ENCODE peak calls at places on chromosomes 13 and 19, in nine cellular contexts. N is stomach, I is upper lobe of left lung, B is H1, D is A549, G is transverse colon, U is ovary, O is sigmoid colon, J is SK-N-SH. R is an unnamed sample. For H3K4me1, the result is how much of the 10 kb centered on the place peaks cover.

GRCh38 chr19:27767234-27767633 is 1445.7 kb downstream of the UQCRFS1 start:
- DNase-seq in N (no peak), I (no peak), B (no peak), D (no peak), G (no peak), U (no peak), O (no peak), J (no peak), R (peak)

GRCh38 chr13:78147905-78148304 is 229.3 kb upstream of the EDNRB start:
- DNase-seq in N (no peak), I (no peak), B (no peak), D (peak), G (no peak), U (no peak), O (no peak), J (no peak), R (no peak)

GRCh38 chr19:50044922-50045321 is 19.1 kb downstream of the ZNF473 start:
- DNase-seq in N (no peak), I (no peak), B (no peak), D (no peak), G (no peak), U (no peak), O (no peak), J (no peak), R (no peak)

GRCh38 chr13:112447306-112447705 is 71.2 kb downstream of the SPACA7 start:
- DNase-seq in N (peak), I (peak), B (no peak), D (no peak), G (no peak), U (no peak), O (no peak), J (no peak), R (no peak)

GRCh38 chr19:34639491-34640085 is 37.4 kb downstream of the SCGB2B2 start:
- DNase-seq in N (peak), I (peak), B (peak), D (peak), G (peak), U (no peak), O (no peak), J (peak), R (no peak)

GRCh38 chr19:13795595-13796300 is 505 bp downstream of the ZSWIM4 start:
- DNase-seq in N (no peak), I (peak), B (no peak), D (peak), G (no peak), U (peak), O (no peak), J (peak), R (no peak)

GRCh38 chr13:37485766-37486165 is 112.8 kb downstream of the POSTN start:
- DNase-seq in N (no peak), I (no peak), B (no peak), D (no peak), G (no peak), U (no peak), O (no peak), J (no peak), R (no peak)

GRCh38 chr19:2544576-2545415 is 68.9 kb downstream of the GADD45B start:
- DNase-seq in N (no peak), I (no peak), B (no peak), D (no peak), G (no peak), U (no peak), O (peak), J (no peak), R (no peak)

GRCh38 chr19:40335855-40336700 is 12.1 kb downstream of the C19orf47 start:
- DNase-seq in N (no peak), I (no peak), B (no peak), D (no peak), G (no peak), U (no peak), O (no peak), J (no peak), R (no peak)

GRCh38 chr19:34962281-34962944 is 1.6 kb downstream of the ZNF792 start:
- DNase-seq in N (no peak), I (no peak), B (no peak), D (no peak), G (no peak), U (no peak), O (no peak), J (peak), R (no peak)

GRCh38 chr19:3544742-3545668 is 6.0 kb downstream of the TEKTIP1 start:
- DNase-seq in N (peak), I (peak), B (peak), D (peak), G (peak), U (peak), O (peak), J (peak), R (peak)

GRCh38 chr13:77330009-77330471 is 3.1 kb upstream of the MYCBP2 start:
- DNase-seq in N (no peak), I (no peak), B (no peak), D (no peak), G (no peak), U (no peak), O (no peak), J (no peak), R (no peak)

GRCh38 chr13:40146586-40147240 is 491.3 kb downstream of the COG6 start:
- DNase-seq in N (no peak), I (no peak), B (no peak), D (no peak), G (no peak), U (no peak), O (no peak), J (peak), R (no peak)

GRCh38 chr19:45569619-45570421 is 14.8 kb downstream of the OPA3 start:
- DNase-seq in N (peak), I (peak), B (peak), D (peak), G (peak), U (no peak), O (no peak), J (peak), R (no peak)

GRCh38 chr19:51003316-51003715 is 1.9 kb upstream of the KLK8 start:
- DNase-seq in N (no peak), I (no peak), B (no peak), D (no peak), G (no peak), U (no peak), O (no peak), J (peak), R (no peak)

GRCh38 chr19:1089891-1090290 is 5.3 kb downstream of the POLR2E start:
- DNase-seq in N (no peak), I (no peak), B (no peak), D (no peak), G (no peak), U (no peak), O (no peak), J (no peak), R (no peak)

GRCh38 chr19:1091544-1092175 is 3.5 kb downstream of the POLR2E start:
- DNase-seq in N (no peak), I (no peak), B (no peak), D (no peak), G (no peak), U (no peak), O (no peak), J (no peak), R (no peak)

GRCh38 chr19:1093330-1093729 is 1.8 kb downstream of the POLR2E start:
- DNase-seq in N (no peak), I (no peak), B (no peak), D (no peak), G (no peak), U (no peak), O (no peak), J (no peak), R (no peak)

GRCh38 chr19:1089126-1089771 is 5.9 kb downstream of the POLR2E start:
- DNase-seq in N (no peak), I (no peak), B (no peak), D (no peak), G (no peak), U (no peak), O (no peak), J (no peak), R (no peak)

DNA sequence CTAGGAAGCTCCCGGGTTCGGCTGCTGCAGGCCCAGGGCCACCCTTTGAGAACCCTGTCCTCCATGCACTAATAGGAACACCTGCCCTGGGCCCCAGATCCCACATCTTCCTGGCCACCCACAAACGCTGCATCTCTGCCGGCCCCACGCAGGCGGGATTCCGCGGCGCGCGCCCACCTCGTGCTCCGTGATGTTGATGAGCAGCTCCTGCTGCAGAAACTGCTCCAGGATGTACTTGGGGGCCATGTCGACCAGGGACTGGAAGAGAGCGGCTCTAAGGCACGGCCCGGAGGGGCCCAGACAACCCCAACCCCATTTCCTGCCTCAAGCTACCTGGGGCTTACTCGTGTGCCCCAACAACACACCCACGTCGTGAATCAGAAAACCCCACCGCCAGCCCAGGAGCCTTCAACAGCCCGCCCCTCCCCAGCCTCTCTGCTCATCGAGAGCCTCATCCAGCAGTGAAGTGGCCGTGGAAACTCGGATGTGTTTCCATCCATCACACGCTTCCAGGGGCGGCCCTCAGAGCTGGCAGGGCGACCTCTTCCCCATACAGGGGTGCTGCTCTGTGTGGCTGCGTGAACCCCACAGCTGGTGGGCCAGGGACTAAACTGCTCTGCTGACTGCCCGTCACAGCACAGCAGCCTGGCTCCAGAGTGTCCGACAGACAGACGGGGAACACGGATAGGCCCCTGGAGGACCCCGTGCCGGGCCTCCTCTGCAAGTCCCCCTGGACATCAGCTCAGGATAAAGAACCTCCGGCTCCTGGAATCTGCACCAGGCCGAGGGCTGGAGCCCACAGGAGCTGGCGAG is 4.2 kb downstream of the POLR2E start:
- DNase-seq in N (no peak), I (no peak), B (no peak), D (no peak), G (no peak), U (no peak), O (no peak), J (no peak), R (no peak)
- TF ChIP-seq EP300 in N (no peak), I (no peak), B (no peak), D (no peak), G (no peak), U (no peak), O (no peak), J (no peak), R (no peak)

GRCh38 chr19:15463865-15464371 is 426 bp downstream of the RASAL3 start:
- DNase-seq in N (peak), I (peak), B (no peak), D (no peak), G (peak), U (no peak), O (no peak), J (no peak), R (no peak)
- H3K4me1 ChIP-seq in N (under half), I (under half), B (under half), D (under half), G (under half), U (under half), O (under half), J (under half), R (under half)

GRCh38 chr19:11446271-11446651 is 10.8 kb downstream of the PRKCSH start:
- DNase-seq in N (no peak), I (no peak), B (peak), D (no peak), G (no peak), U (no peak), O (no peak), J (no peak), R (no peak)
- TF ChIP-seq EP300 in N (no peak), I (no peak), B (no peak), D (no peak), G (no peak), U (no peak), O (no peak), J (no peak), R (no peak)

DNA sequence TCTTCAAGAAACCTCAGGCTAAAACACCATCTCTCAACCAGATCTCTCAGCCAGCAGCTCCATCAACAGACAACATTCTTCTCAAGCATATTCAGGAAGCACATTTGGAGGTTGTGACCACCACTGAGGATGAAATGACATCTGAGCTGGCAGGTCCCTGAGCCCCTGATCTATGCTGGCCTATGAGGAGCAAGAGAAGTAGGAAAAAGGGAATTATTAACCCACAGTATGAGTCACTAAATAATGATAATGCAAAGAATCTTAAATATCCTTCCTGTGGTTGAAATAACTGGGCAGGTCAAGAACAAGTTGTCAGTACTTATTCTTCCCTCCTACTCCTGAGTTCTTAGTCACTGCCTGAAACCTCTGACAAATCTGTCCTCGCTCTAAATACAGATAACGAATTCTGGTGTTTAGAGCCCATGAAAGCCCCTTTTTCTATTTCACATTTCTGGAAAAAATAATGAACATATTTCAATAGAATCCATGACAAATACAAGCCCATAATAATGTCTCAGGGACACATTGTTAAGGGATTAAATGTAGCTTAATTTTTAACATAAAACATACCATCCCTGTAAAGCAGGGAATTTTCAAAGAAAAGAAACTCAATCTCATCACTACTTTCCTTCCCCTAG is 225.8 kb upstream of the IRS2 start:
- DNase-seq in N (no peak), I (no peak), B (no peak), D (peak), G (no peak), U (no peak), O (no peak), J (no peak), R (no peak)
- H3K4me1 ChIP-seq in N (under half), I (under half), B (under half), D (half or more), G (under half), U (under half), O (under half), J (under half), R (under half)

GRCh38 chr13:26362261-26362660 is 108.3 kb downstream of the CDK8 start:
- DNase-seq in N (no peak), I (no peak), B (no peak), D (no peak), G (no peak), U (no peak), O (no peak), J (no peak), R (no peak)
- TF ChIP-seq EP300 in N (no peak), I (no peak), B (no peak), D (no peak), G (no peak), U (no peak), O (no peak), J (no peak), R (no peak)

GRCh38 chr19:39135701-39136100 is 10.1 kb downstream of the PAK4 start:
- DNase-seq in N (no peak), I (no peak), B (no peak), D (no peak), G (no peak), U (no peak), O (no peak), J (peak), R (no peak)
- H3K4me1 ChIP-seq in N (half or more), I (half or more), B (under half), D (under half), G (under half), U (under half), O (under half), J (under half), R (under half)

GRCh38 chr19:16078311-16078758 is 2.0 kb downstream of the TPM4 start:
- DNase-seq in N (no peak), I (no peak), B (no peak), D (peak), G (peak), U (peak), O (peak), J (no peak), R (peak)
- TF ChIP-seq EP300 in N (no peak), I (no peak), B (no peak), D (no peak), G (no peak), U (no peak), O (no peak), J (no peak), R (no peak)

DNA sequence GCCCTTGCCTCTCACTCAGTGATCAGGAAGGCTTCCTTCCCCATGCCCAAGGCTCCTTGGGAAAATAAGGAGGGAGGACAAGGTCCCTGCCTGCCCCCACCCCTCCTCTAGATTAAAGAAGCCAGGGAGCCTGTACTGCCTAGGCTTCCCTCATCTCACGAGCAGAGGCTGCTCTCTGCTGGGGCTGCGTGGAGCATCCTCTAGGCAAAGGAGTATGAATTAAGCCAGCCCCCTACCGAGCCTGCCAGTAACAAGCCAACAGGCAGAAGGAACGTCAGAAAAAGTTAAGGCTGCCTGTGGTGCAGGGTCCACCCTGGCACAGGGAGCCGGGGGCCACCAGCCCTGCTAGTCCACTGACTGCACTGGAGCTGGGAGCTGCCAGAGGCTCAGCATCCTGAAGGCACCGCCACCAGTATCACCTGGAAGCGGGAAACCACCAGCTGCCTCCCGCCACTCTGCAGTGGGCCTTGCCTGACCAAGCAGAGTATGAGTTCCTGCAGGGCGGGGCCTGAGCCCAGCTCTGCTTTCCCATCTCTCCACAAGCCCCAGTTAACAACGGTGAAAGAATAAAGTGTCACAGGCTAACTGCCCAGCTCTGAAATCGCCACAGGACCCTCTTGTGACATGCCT is 6.8 kb downstream of the NAPA start:
- DNase-seq in N (no peak), I (no peak), B (no peak), D (no peak), G (no peak), U (no peak), O (no peak), J (no peak), R (no peak)
- H3K4me1 ChIP-seq in N (half or more), I (half or more), B (under half), D (under half), G (under half), U (under half), O (under half), J (under half), R (half or more)

GRCh38 chr13:30580852-30581502 is 36.7 kb upstream of the USPL1 start:
- DNase-seq in N (no peak), I (no peak), B (no peak), D (peak), G (no peak), U (no peak), O (no peak), J (no peak), R (no peak)

GRCh38 chr13:30584332-30584731 is 33.4 kb upstream of the USPL1 start:
- DNase-seq in N (no peak), I (no peak), B (no peak), D (no peak), G (no peak), U (no peak), O (no peak), J (no peak), R (no peak)

GRCh38 chr13:30577381-30577780 is 40.3 kb upstream of the USPL1 start:
- DNase-seq in N (no peak), I (peak), B (no peak), D (peak), G (peak), U (no peak), O (no peak), J (no peak), R (no peak)

GRCh38 chr13:30585748-30586262 is 31.9 kb upstream of the USPL1 start:
- DNase-seq in N (no peak), I (peak), B (no peak), D (no peak), G (no peak), U (no peak), O (no peak), J (no peak), R (no peak)

DNA sequence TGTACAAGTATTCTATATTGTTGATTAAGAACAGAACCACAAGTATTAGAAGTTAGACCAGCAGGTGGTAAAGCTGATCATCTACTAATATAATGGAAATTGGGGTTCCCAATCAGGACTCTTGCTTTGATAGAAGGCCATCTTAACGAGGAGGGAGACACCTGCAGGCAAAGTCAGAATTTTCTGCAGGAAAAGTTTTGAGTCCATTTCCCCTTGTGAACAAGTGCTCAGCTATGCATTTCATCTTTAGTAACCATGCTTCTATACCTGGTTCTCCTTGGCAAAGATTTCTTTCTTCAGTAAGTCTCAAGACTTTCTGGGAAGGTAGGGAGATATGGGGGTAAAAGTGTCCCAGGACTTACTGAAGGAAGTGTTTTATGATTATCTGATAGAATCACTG is 36.1 kb upstream of the USPL1 start:
- DNase-seq in N (no peak), I (no peak), B (no peak), D (peak), G (no peak), U (no peak), O (no peak), J (no peak), R (no peak)
- TF ChIP-seq EP300 in N (no peak), I (no peak), B (no peak), D (no peak), G (no peak), U (no peak), O (no peak), J (no peak), R (no peak)

R was measured in tibial nerve.